ENCODE peak calls at places on chromosomes 2 and 18, in nine cellular contexts. One of them, this sample, is unnamed.
A peak's percentile ranks its signal among the peaks of the same experiment; 100 is the strongest.

GRCh38 chr2:127623388-127624320 is 22.3 kb upstream of the GPR17 start:
- DNase-seq in aorta: peak; percentile 69
- DNase-seq in upper lobe of right lung: peak; percentile 58
- DNase-seq in dorsolateral prefrontal cortex: peak; percentile 30
- DNase-seq in upper lobe of left lung: peak; percentile 19
- DNase-seq in RWPE1: peak; percentile 68
- DNase-seq in A549: no peak
- DNase-seq in CD8-positive, alpha-beta memory T cell: no peak
- DNase-seq in caudate nucleus: no peak
- DNase-seq in this sample: no peak

GRCh38 chr2:230907361-230908093 is 17.5 kb downstream of the GPR55 start:
- DNase-seq in aorta: peak; percentile 51
- DNase-seq in upper lobe of right lung: peak; percentile 41
- DNase-seq in dorsolateral prefrontal cortex: peak; percentile 26
- DNase-seq in upper lobe of left lung: peak; percentile 11
- DNase-seq in RWPE1: no peak
- DNase-seq in A549: no peak
- DNase-seq in CD8-positive, alpha-beta memory T cell: no peak
- DNase-seq in caudate nucleus: no peak
- DNase-seq in this sample: no peak

GRCh38 chr2:166464187-166464586 is 29.9 kb downstream of the SCN7A start:
- DNase-seq in aorta: no peak
- DNase-seq in upper lobe of right lung: no peak
- DNase-seq in dorsolateral prefrontal cortex: no peak
- DNase-seq in upper lobe of left lung: no peak
- DNase-seq in RWPE1: no peak
- DNase-seq in A549: no peak
- DNase-seq in CD8-positive, alpha-beta memory T cell: no peak
- DNase-seq in caudate nucleus: no peak
- DNase-seq in this sample: no peak

GRCh38 chr2:36453652-36454051 is 98.1 kb downstream of the CRIM1 start:
- DNase-seq in aorta: no peak
- DNase-seq in upper lobe of right lung: no peak
- DNase-seq in dorsolateral prefrontal cortex: no peak
- DNase-seq in upper lobe of left lung: no peak
- DNase-seq in RWPE1: no peak
- DNase-seq in A549: no peak
- DNase-seq in CD8-positive, alpha-beta memory T cell: no peak
- DNase-seq in caudate nucleus: no peak
- DNase-seq in this sample: no peak

GRCh38 chr2:150548527-150548926 is 61.1 kb upstream of the RND3 start:
- DNase-seq in aorta: no peak
- DNase-seq in upper lobe of right lung: no peak
- DNase-seq in dorsolateral prefrontal cortex: no peak
- DNase-seq in upper lobe of left lung: no peak
- DNase-seq in RWPE1: no peak
- DNase-seq in A549: peak; percentile 14
- DNase-seq in CD8-positive, alpha-beta memory T cell: no peak
- DNase-seq in caudate nucleus: no peak
- DNase-seq in this sample: no peak

GRCh38 chr2:171627412-171627811 is 59.9 kb upstream of the DYNC1I2 start:
- DNase-seq in aorta: no peak
- DNase-seq in upper lobe of right lung: no peak
- DNase-seq in dorsolateral prefrontal cortex: no peak
- DNase-seq in upper lobe of left lung: no peak
- DNase-seq in RWPE1: no peak
- DNase-seq in A549: no peak
- DNase-seq in CD8-positive, alpha-beta memory T cell: no peak
- DNase-seq in caudate nucleus: no peak
- DNase-seq in this sample: no peak

GRCh38 chr18:79555885-79556284 is 123.7 kb upstream of the CTDP1 start:
- DNase-seq in aorta: peak; percentile 61
- DNase-seq in upper lobe of right lung: peak; percentile 49
- DNase-seq in dorsolateral prefrontal cortex: peak; percentile 26
- DNase-seq in upper lobe of left lung: no peak
- DNase-seq in RWPE1: no peak
- DNase-seq in A549: no peak
- DNase-seq in CD8-positive, alpha-beta memory T cell: no peak
- DNase-seq in caudate nucleus: no peak
- DNase-seq in this sample: no peak

GRCh38 chr2:231312066-231312465 is 83.4 kb upstream of the B3GNT7 start:
- DNase-seq in aorta: no peak
- DNase-seq in upper lobe of right lung: no peak
- DNase-seq in dorsolateral prefrontal cortex: no peak
- DNase-seq in upper lobe of left lung: no peak
- DNase-seq in RWPE1: no peak
- DNase-seq in A549: no peak
- DNase-seq in CD8-positive, alpha-beta memory T cell: no peak
- DNase-seq in caudate nucleus: no peak
- DNase-seq in this sample: no peak

GRCh38 chr2:71559080-71559827 is 105.9 kb downstream of the DYSF start:
- DNase-seq in aorta: no peak
- DNase-seq in upper lobe of right lung: no peak
- DNase-seq in dorsolateral prefrontal cortex: no peak
- DNase-seq in upper lobe of left lung: no peak
- DNase-seq in RWPE1: no peak
- DNase-seq in A549: no peak
- DNase-seq in CD8-positive, alpha-beta memory T cell: no peak
- DNase-seq in caudate nucleus: no peak
- DNase-seq in this sample: no peak

GRCh38 chr2:121210691-121211090 is 74.3 kb downstream of the TFCP2L1 start:
- DNase-seq in aorta: no peak
- DNase-seq in upper lobe of right lung: peak; percentile 89
- DNase-seq in dorsolateral prefrontal cortex: no peak
- DNase-seq in upper lobe of left lung: peak; percentile 87
- DNase-seq in RWPE1: no peak
- DNase-seq in A549: peak; percentile 29
- DNase-seq in CD8-positive, alpha-beta memory T cell: no peak
- DNase-seq in caudate nucleus: no peak
- DNase-seq in this sample: no peak

GRCh38 chr2:177254433-177255226 is 9.9 kb downstream of the NFE2L2 start:
- DNase-seq in aorta: no peak
- DNase-seq in upper lobe of right lung: no peak
- DNase-seq in dorsolateral prefrontal cortex: no peak
- DNase-seq in upper lobe of left lung: peak; percentile 54
- DNase-seq in RWPE1: no peak
- DNase-seq in A549: no peak
- DNase-seq in CD8-positive, alpha-beta memory T cell: no peak
- DNase-seq in caudate nucleus: no peak
- DNase-seq in this sample: no peak

GRCh38 chr2:32772623-32773221 is 144.9 kb downstream of the TTC27 start:
- DNase-seq in aorta: no peak
- DNase-seq in upper lobe of right lung: no peak
- DNase-seq in dorsolateral prefrontal cortex: no peak
- DNase-seq in upper lobe of left lung: no peak
- DNase-seq in RWPE1: peak; percentile 43
- DNase-seq in A549: peak; percentile 43
- DNase-seq in CD8-positive, alpha-beta memory T cell: no peak
- DNase-seq in caudate nucleus: peak; percentile 2
- DNase-seq in this sample: no peak

GRCh38 chr2:182826051-182826450 is 40.4 kb downstream of the FRZB start:
- DNase-seq in aorta: no peak
- DNase-seq in upper lobe of right lung: no peak
- DNase-seq in dorsolateral prefrontal cortex: no peak
- DNase-seq in upper lobe of left lung: no peak
- DNase-seq in RWPE1: no peak
- DNase-seq in A549: no peak
- DNase-seq in CD8-positive, alpha-beta memory T cell: no peak
- DNase-seq in caudate nucleus: no peak
- DNase-seq in this sample: no peak

GRCh38 chr18:33596178-33596854 is 18.3 kb downstream of the ASXL3 start:
- DNase-seq in aorta: no peak
- DNase-seq in upper lobe of right lung: no peak
- DNase-seq in dorsolateral prefrontal cortex: no peak
- DNase-seq in upper lobe of left lung: no peak
- DNase-seq in RWPE1: peak; percentile 8
- DNase-seq in A549: no peak
- DNase-seq in CD8-positive, alpha-beta memory T cell: no peak
- DNase-seq in caudate nucleus: no peak
- DNase-seq in this sample: no peak

GRCh38 chr2:135893374-135893794 is 17.1 kb upstream of the MCM6 start:
- DNase-seq in aorta: no peak
- DNase-seq in upper lobe of right lung: no peak
- DNase-seq in dorsolateral prefrontal cortex: no peak
- DNase-seq in upper lobe of left lung: no peak
- DNase-seq in RWPE1: no peak
- DNase-seq in A549: no peak
- DNase-seq in CD8-positive, alpha-beta memory T cell: no peak
- DNase-seq in caudate nucleus: no peak
- DNase-seq in this sample: no peak

GRCh38 chr2:21025690-21026478 is 18.0 kb downstream of the APOB start:
- DNase-seq in aorta: no peak
- DNase-seq in upper lobe of right lung: no peak
- DNase-seq in dorsolateral prefrontal cortex: no peak
- DNase-seq in upper lobe of left lung: no peak
- DNase-seq in RWPE1: no peak
- DNase-seq in A549: no peak
- DNase-seq in CD8-positive, alpha-beta memory T cell: no peak
- DNase-seq in caudate nucleus: no peak
- DNase-seq in this sample: no peak

GRCh38 chr18:79485788-79486355 is 90.1 kb downstream of the NFATC1 start:
- DNase-seq in aorta: peak; percentile 73
- DNase-seq in upper lobe of right lung: no peak
- DNase-seq in dorsolateral prefrontal cortex: peak; percentile 16
- DNase-seq in upper lobe of left lung: no peak
- DNase-seq in RWPE1: no peak
- DNase-seq in A549: no peak
- DNase-seq in CD8-positive, alpha-beta memory T cell: no peak
- DNase-seq in caudate nucleus: no peak
- DNase-seq in this sample: no peak

GRCh38 chr2:97745474-97746172 is 32.2 kb downstream of the ZAP70 start:
- DNase-seq in aorta: no peak
- DNase-seq in upper lobe of right lung: no peak
- DNase-seq in dorsolateral prefrontal cortex: no peak
- DNase-seq in upper lobe of left lung: no peak
- DNase-seq in RWPE1: no peak
- DNase-seq in A549: no peak
- DNase-seq in CD8-positive, alpha-beta memory T cell: peak; percentile 36
- DNase-seq in caudate nucleus: no peak
- DNase-seq in this sample: no peak

GRCh38 chr2:184155791-184156190 is 442.5 kb upstream of the ZNF804A start:
- DNase-seq in aorta: no peak
- DNase-seq in upper lobe of right lung: no peak
- DNase-seq in dorsolateral prefrontal cortex: no peak
- DNase-seq in upper lobe of left lung: no peak
- DNase-seq in RWPE1: no peak
- DNase-seq in A549: no peak
- DNase-seq in CD8-positive, alpha-beta memory T cell: no peak
- DNase-seq in caudate nucleus: no peak
- DNase-seq in this sample: no peak

GRCh38 chr2:32938934-32939333 is 7.8 kb upstream of the LTBP1 start:
- DNase-seq in aorta: no peak
- DNase-seq in upper lobe of right lung: no peak
- DNase-seq in dorsolateral prefrontal cortex: no peak
- DNase-seq in upper lobe of left lung: no peak
- DNase-seq in RWPE1: no peak
- DNase-seq in A549: no peak
- DNase-seq in CD8-positive, alpha-beta memory T cell: no peak
- DNase-seq in caudate nucleus: no peak
- DNase-seq in this sample: no peak

GRCh38 chr2:54279385-54279784 is 23.4 kb upstream of the TSPYL6 start:
- DNase-seq in aorta: no peak
- DNase-seq in upper lobe of right lung: no peak
- DNase-seq in dorsolateral prefrontal cortex: no peak
- DNase-seq in upper lobe of left lung: no peak
- DNase-seq in RWPE1: peak; percentile 14
- DNase-seq in A549: peak; percentile 53
- DNase-seq in CD8-positive, alpha-beta memory T cell: no peak
- DNase-seq in caudate nucleus: no peak
- DNase-seq in this sample: no peak

GRCh38 chr18:6732952-6733351 is 3.4 kb downstream of the ARHGAP28 start:
- DNase-seq in aorta: no peak
- DNase-seq in upper lobe of right lung: no peak
- DNase-seq in dorsolateral prefrontal cortex: no peak
- DNase-seq in upper lobe of left lung: no peak
- DNase-seq in RWPE1: no peak
- DNase-seq in A549: no peak
- DNase-seq in CD8-positive, alpha-beta memory T cell: no peak
- DNase-seq in caudate nucleus: no peak
- DNase-seq in this sample: no peak
- H3K27ac ChIP-seq in aorta: no peak overlapping the region
- H3K27ac ChIP-seq in upper lobe of right lung: peak overlapping the region; percentile 1
- H3K27ac ChIP-seq in dorsolateral prefrontal cortex: no peak overlapping the region
- H3K27ac ChIP-seq in upper lobe of left lung: no peak overlapping the region
- H3K27ac ChIP-seq in RWPE1: no peak overlapping the region
- H3K27ac ChIP-seq in A549: no peak overlapping the region
- H3K27ac ChIP-seq in CD8-positive, alpha-beta memory T cell: no peak overlapping the region
- H3K27ac ChIP-seq in caudate nucleus: no peak overlapping the region
- H3K27ac ChIP-seq in this sample: no peak overlapping the region

GRCh38 chr18:7784171-7784570 is 217.1 kb downstream of the PTPRM start:
- DNase-seq in aorta: no peak
- DNase-seq in upper lobe of right lung: no peak
- DNase-seq in dorsolateral prefrontal cortex: no peak
- DNase-seq in upper lobe of left lung: no peak
- DNase-seq in RWPE1: no peak
- DNase-seq in A549: no peak
- DNase-seq in CD8-positive, alpha-beta memory T cell: no peak
- DNase-seq in caudate nucleus: no peak
- DNase-seq in this sample: no peak

GRCh38 chr18:7793100-7793499 is 226.0 kb downstream of the PTPRM start:
- DNase-seq in aorta: no peak
- DNase-seq in upper lobe of right lung: no peak
- DNase-seq in dorsolateral prefrontal cortex: no peak
- DNase-seq in upper lobe of left lung: no peak
- DNase-seq in RWPE1: no peak
- DNase-seq in A549: no peak
- DNase-seq in CD8-positive, alpha-beta memory T cell: no peak
- DNase-seq in caudate nucleus: no peak
- DNase-seq in this sample: no peak

GRCh38 chr18:7789853-7790552 is 222.9 kb downstream of the PTPRM start:
- DNase-seq in aorta: no peak
- DNase-seq in upper lobe of right lung: no peak
- DNase-seq in dorsolateral prefrontal cortex: no peak
- DNase-seq in upper lobe of left lung: peak; percentile 47
- DNase-seq in RWPE1: peak; percentile 44
- DNase-seq in A549: peak; percentile 33
- DNase-seq in CD8-positive, alpha-beta memory T cell: no peak
- DNase-seq in caudate nucleus: no peak
- DNase-seq in this sample: no peak
- H3K27ac ChIP-seq in aorta: no peak overlapping the region
- H3K27ac ChIP-seq in upper lobe of right lung: peak overlapping the region; percentile 59
- H3K27ac ChIP-seq in dorsolateral prefrontal cortex: no peak overlapping the region
- H3K27ac ChIP-seq in upper lobe of left lung: peak overlapping the region; percentile 33
- H3K27ac ChIP-seq in RWPE1: no peak overlapping the region
- H3K27ac ChIP-seq in A549: peak overlapping the region; percentile 77
- H3K27ac ChIP-seq in CD8-positive, alpha-beta memory T cell: no peak overlapping the region
- H3K27ac ChIP-seq in caudate nucleus: no peak overlapping the region
- H3K27ac ChIP-seq in this sample: no peak overlapping the region

GRCh38 chr2:113974727-113975126 is 84.8 kb downstream of the ACTR3 start:
- DNase-seq in aorta: no peak
- DNase-seq in upper lobe of right lung: no peak
- DNase-seq in dorsolateral prefrontal cortex: no peak
- DNase-seq in upper lobe of left lung: no peak
- DNase-seq in RWPE1: no peak
- DNase-seq in A549: no peak
- DNase-seq in CD8-positive, alpha-beta memory T cell: no peak
- DNase-seq in caudate nucleus: no peak
- DNase-seq in this sample: no peak
- H3K27ac ChIP-seq in aorta: no peak overlapping the region
- H3K27ac ChIP-seq in upper lobe of right lung: no peak overlapping the region
- H3K27ac ChIP-seq in dorsolateral prefrontal cortex: no peak overlapping the region
- H3K27ac ChIP-seq in upper lobe of left lung: no peak overlapping the region
- H3K27ac ChIP-seq in RWPE1: no peak overlapping the region
- H3K27ac ChIP-seq in A549: no peak overlapping the region
- H3K27ac ChIP-seq in CD8-positive, alpha-beta memory T cell: no peak overlapping the region
- H3K27ac ChIP-seq in caudate nucleus: no peak overlapping the region
- H3K27ac ChIP-seq in this sample: no peak overlapping the region

GRCh38 chr18:50812834-50813233 is 7.0 kb downstream of the MRO start:
- DNase-seq in aorta: no peak
- DNase-seq in upper lobe of right lung: no peak
- DNase-seq in dorsolateral prefrontal cortex: no peak
- DNase-seq in upper lobe of left lung: no peak
- DNase-seq in RWPE1: no peak
- DNase-seq in A549: no peak
- DNase-seq in CD8-positive, alpha-beta memory T cell: no peak
- DNase-seq in caudate nucleus: no peak
- DNase-seq in this sample: no peak
- H3K27ac ChIP-seq in aorta: no peak overlapping the region
- H3K27ac ChIP-seq in upper lobe of right lung: no peak overlapping the region
- H3K27ac ChIP-seq in dorsolateral prefrontal cortex: no peak overlapping the region
- H3K27ac ChIP-seq in upper lobe of left lung: no peak overlapping the region
- H3K27ac ChIP-seq in RWPE1: no peak overlapping the region
- H3K27ac ChIP-seq in A549: no peak overlapping the region
- H3K27ac ChIP-seq in CD8-positive, alpha-beta memory T cell: no peak overlapping the region
- H3K27ac ChIP-seq in caudate nucleus: no peak overlapping the region
- H3K27ac ChIP-seq in this sample: no peak overlapping the region

This sample was measured in CD8-positive, alpha-beta T cell.